ENCODE peak calls at places on chromosomes 4 and X, in four cellular contexts. G, Z, J and R are unnamed samples.

GRCh38 chr4:177315767-177316490 is 6.3 kb downstream of the NEIL3 start:
- DNase-seq in G (no peak), Z (no peak), J (no peak), R (no peak)

GRCh38 chrX:109966246-109966645 is 36.7 kb upstream of the TMEM164 start:
- DNase-seq in G (no peak), Z (no peak), J (peak; percentile 67), R (no peak)

GRCh38 chr4:71537551-71538065 is 198.8 kb downstream of the SLC4A4 start:
- DNase-seq in G (no peak), Z (no peak), J (no peak), R (no peak)

GRCh38 chrX:48458711-48459110 is 11.3 kb downstream of the SLC38A5 start:
- DNase-seq in G (no peak), Z (no peak), J (no peak), R (no peak)

GRCh38 chrX:119618439-119618838 is 12.2 kb upstream of the NKRF start:
- DNase-seq in G (no peak), Z (no peak), J (no peak), R (no peak)

GRCh38 chrX:100410083-100410590 is at the start of gene PCDH19:
- DNase-seq in G (peak; percentile 12), Z (peak; percentile 33), J (peak; percentile 57), R (no peak)

GRCh38 chr4:140662082-140662869 is 93.5 kb upstream of the UCP1 start:
- DNase-seq in G (no peak), Z (no peak), J (peak; percentile 46), R (no peak)

GRCh38 chrX:81355436-81355835 is 153.5 kb downstream of the SH3BGRL start:
- DNase-seq in G (no peak), Z (no peak), J (no peak), R (no peak)

GRCh38 chr4:3711183-3712111 is 54.7 kb upstream of the ADRA2C start:
- DNase-seq in G (no peak), Z (no peak), J (no peak), R (no peak)

GRCh38 chrX:31546130-31546529 is 474.3 kb upstream of the FTHL17 start:
- DNase-seq in G (peak; percentile 78), Z (no peak), J (no peak), R (peak; percentile 45)

GRCh38 chrX:9730752-9731151 is 34.9 kb downstream of the GPR143 start:
- DNase-seq in G (no peak), Z (no peak), J (no peak), R (peak; percentile 55)

GRCh38 chr4:48779095-48779997 is 733 bp downstream of the FRYL start:
- DNase-seq in G (peak; percentile 22), Z (peak; percentile 74), J (peak; percentile 39), R (no peak)

GRCh38 chr4:61309616-61310015 is 109.5 kb downstream of the ADGRL3 start:
- DNase-seq in G (no peak), Z (no peak), J (no peak), R (no peak)

DNA sequence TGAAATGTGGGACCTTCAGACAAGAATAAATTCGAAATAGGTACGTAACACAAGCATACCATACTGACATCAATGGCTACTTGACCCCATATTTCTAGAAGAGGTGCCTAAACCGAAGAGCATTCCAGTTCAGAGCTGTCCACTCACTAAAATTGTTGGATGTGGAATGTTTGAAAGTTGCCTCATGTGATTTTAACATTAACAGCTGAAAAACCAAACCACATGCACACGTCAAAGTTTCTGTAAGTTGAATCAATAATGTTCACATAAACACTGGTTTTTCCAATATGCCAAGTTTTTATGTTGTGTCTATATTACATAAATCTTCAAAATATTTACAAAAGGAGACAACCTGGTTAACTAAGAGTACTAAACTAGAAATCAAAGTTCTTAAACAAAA is 3.5 kb downstream of the UBE2D3 start:
- DNase-seq in G (no peak), Z (no peak), J (no peak), R (no peak)
- H3K27ac ChIP-seq in G (peak overlapping the region; percentile 99), Z (no peak overlapping the region), J (no peak overlapping the region), R (peak overlapping the region; percentile 100)

GRCh38 chr4:121788896-121789295 is 12.2 kb upstream of the EXOSC9 start:
- DNase-seq in G (no peak), Z (no peak), J (no peak), R (no peak)
- H3K27ac ChIP-seq in G (no peak overlapping the region), Z (no peak overlapping the region), J (peak overlapping the region; percentile 59), R (no peak overlapping the region)

DNA sequence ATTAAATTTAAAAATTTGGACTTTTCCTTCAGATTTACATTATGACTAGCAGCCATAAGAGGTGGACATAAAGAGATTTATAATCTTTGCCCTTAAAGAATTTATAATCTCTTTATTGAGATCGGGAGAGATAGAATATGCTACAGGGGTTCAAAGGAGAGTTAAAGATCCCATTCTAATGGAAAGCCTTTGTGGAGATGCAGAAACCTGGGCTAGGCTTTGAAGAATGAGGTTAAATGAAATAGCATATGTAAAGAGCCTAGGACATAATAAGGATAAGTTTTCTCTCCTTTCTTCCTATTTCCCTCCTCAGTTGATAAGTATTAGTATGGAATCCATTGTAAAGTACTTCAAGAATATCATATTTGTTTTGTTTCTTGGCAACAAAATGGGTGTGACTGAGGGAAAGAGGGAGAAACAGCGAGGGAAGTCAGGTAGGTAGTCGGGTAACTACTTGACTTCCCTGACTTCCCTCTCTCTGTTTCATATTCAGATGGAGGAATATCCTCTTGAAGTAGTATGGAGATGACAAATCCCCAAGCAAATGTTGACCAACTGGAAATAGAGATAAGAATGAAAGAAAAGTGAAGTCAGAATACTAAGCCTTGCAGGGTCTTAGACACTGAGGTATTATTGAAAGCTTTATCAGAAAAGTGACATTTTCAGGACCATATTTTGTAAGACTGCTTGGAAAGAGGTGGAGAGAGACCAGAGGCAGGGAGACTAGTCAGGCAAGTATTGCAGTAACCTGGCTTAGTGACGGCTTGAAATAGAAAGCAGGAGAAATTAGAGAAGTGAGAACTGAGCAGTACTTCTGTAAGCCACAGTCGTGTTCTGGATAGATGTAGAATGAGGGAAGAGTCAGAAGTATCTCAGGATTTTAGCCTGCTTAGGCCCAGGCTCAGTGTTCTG is 82.9 kb downstream of the PDLIM5 start:
- DNase-seq in G (no peak), Z (no peak), J (no peak), R (no peak)
- H3K27ac ChIP-seq in G (no peak overlapping the region), Z (no peak overlapping the region), J (no peak overlapping the region), R (peak overlapping the region; percentile 45)

GRCh38 chr4:113686950-113687718 is 74.4 kb downstream of the CAMK2D start:
- DNase-seq in G (peak; percentile 53), Z (no peak), J (no peak), R (no peak)
- H3K27ac ChIP-seq in G (peak overlapping the region; percentile 14), Z (peak overlapping the region; percentile 31), J (no peak overlapping the region), R (no peak overlapping the region)

GRCh38 chr4:104488151-104488550 is 6.5 kb downstream of the CXXC4 start:
- DNase-seq in G (no peak), Z (no peak), J (no peak), R (no peak)

GRCh38 chr4:104490096-104490769 is 4.5 kb downstream of the CXXC4 start:
- DNase-seq in G (no peak), Z (peak; percentile 47), J (no peak), R (no peak)

GRCh38 chr4:104487105-104487504 is 7.6 kb downstream of the CXXC4 start:
- DNase-seq in G (no peak), Z (peak; percentile 35), J (no peak), R (no peak)

GRCh38 chr4:104489731-104490095 is 5.0 kb downstream of the CXXC4 start:
- DNase-seq in G (no peak), Z (no peak), J (no peak), R (no peak)

GRCh38 chr4:104486702-104487101 is 8.0 kb downstream of the CXXC4 start:
- DNase-seq in G (no peak), Z (no peak), J (no peak), R (no peak)
- H3K27ac ChIP-seq in G (no peak overlapping the region), Z (no peak overlapping the region), J (no peak overlapping the region), R (no peak overlapping the region)